ENCODE peak calls at places on chromosomes 16 and 17, in six cellular contexts. H, L, A, N, V and P are unnamed samples.
A peak's percentile ranks its signal among the peaks of the same experiment; 100 is the strongest.

GRCh38 chr16:67000384-67001158 is 12.2 kb downstream of the CES4A start:
- DNase-seq in H (peak; percentile 80), V (peak; percentile 86), L (no peak), N (no peak), A (no peak), P (peak; percentile 29)

GRCh38 chr16:12340151-12340733 is 363.7 kb downstream of the SNX29 start:
- DNase-seq in H (peak; percentile 77), N (no peak), V (peak; percentile 79), A (no peak), L (peak; percentile 73), P (peak; percentile 39)

GRCh38 chr17:2710804-2711607 is 558 bp downstream of the CLUH start:
- DNase-seq in N (no peak), L (no peak), H (no peak), V (peak; percentile 23), A (no peak), P (peak; percentile 45)

GRCh38 chr17:42016411-42016831 is 818 bp downstream of the DNAJC7 start:
- DNase-seq in L (peak; percentile 16), N (no peak), H (no peak), V (no peak), A (no peak), P (peak; percentile 37)

GRCh38 chr17:49707246-49707607 is 537 bp downstream of the SLC35B1 start:
- DNase-seq in V (no peak), H (no peak), A (no peak), L (no peak), N (no peak), P (peak; percentile 28)

GRCh38 chr16:69276143-69277115 is 34.7 kb upstream of the VPS4A start:
- DNase-seq in H (no peak), N (no peak), L (peak; percentile 98), V (no peak), A (no peak), P (peak; percentile 17)

GRCh38 chr16:16178455-16179162 is 44.7 kb downstream of the ABCC6 start:
- DNase-seq in A (no peak), N (no peak), V (no peak), L (no peak), H (no peak), P (no peak)

GRCh38 chr17:50180593-50180992 is 14.8 kb downstream of the SGCA start:
- DNase-seq in N (no peak), L (peak; percentile 24), H (no peak), V (no peak), A (no peak), P (no peak)

GRCh38 chr17:59802160-59802559 is 90.6 kb downstream of the TUBD1 start:
- DNase-seq in V (no peak), A (no peak), L (no peak), H (no peak), N (no peak), P (no peak)

GRCh38 chr17:45168991-45169752 is 7.5 kb downstream of the HEXIM2 start:
- DNase-seq in L (no peak), H (peak; percentile 90), A (no peak), N (no peak), V (peak; percentile 85), P (no peak)

GRCh38 chr16:69691980-69692911 is 34.1 kb downstream of the NQO1 start:
- DNase-seq in A (no peak), L (peak; percentile 73), N (no peak), V (peak; percentile 44), H (no peak), P (peak; percentile 73)

GRCh38 chr16:16067127-16067526 is 117.7 kb downstream of the ABCC1 start:
- DNase-seq in H (no peak), V (no peak), N (no peak), A (no peak), L (peak; percentile 54), P (peak; percentile 58)

GRCh38 chr17:47324224-47325020 is 667 bp downstream of the EFCAB13 start:
- DNase-seq in N (peak; percentile 12), L (peak; percentile 48), H (peak; percentile 82), A (no peak), V (peak; percentile 56), P (peak; percentile 78)

GRCh38 chr16:50372611-50373344 is 4.0 kb upstream of the BRD7 start:
- DNase-seq in H (no peak), L (peak; percentile 61), V (no peak), N (no peak), A (no peak), P (peak; percentile 14)

GRCh38 chr17:7767425-7768021 is 50.0 kb downstream of the DNAH2 start:
- DNase-seq in A (no peak), H (no peak), L (peak; percentile 47), V (no peak), N (no peak), P (peak; percentile 43)

GRCh38 chr17:62653831-62654829 is 26.7 kb downstream of the MRC2 start:
- DNase-seq in A (no peak), N (peak; percentile 36), L (peak; percentile 38), V (peak; percentile 64), H (no peak), P (peak; percentile 77)

GRCh38 chr17:76273435-76273921 is 8.3 kb downstream of the UBALD2 start:
- DNase-seq in A (no peak), N (no peak), H (no peak), V (no peak), L (no peak), P (peak; percentile 46)
- H3K4me1 ChIP-seq in A (peaks cover 12% of the 10 kb centered on the region), N (peaks cover 13% of the 10 kb centered on the region), H (no peaks in the 10 kb centered on the region), V (peaks cover 52% of the 10 kb centered on the region), L (peaks cover 7% of the 10 kb centered on the region), P (peaks cover 65% of the 10 kb centered on the region)

GRCh38 chr16:35752773-35753558 is 2293.6 kb downstream of the TP53TG3F start:
- DNase-seq in L (no peak), A (no peak), N (no peak), V (no peak), H (no peak), P (no peak)

GRCh38 chr16:35752012-35752772 is 2292.8 kb downstream of the TP53TG3F start:
- DNase-seq in H (no peak), A (no peak), L (no peak), N (no peak), V (no peak), P (no peak)

GRCh38 chr16:35751191-35751941 is 2292.0 kb downstream of the TP53TG3F start:
- DNase-seq in N (no peak), L (no peak), H (no peak), A (no peak), V (no peak), P (no peak)

GRCh38 chr16:35753559-35754390 is 2294.4 kb downstream of the TP53TG3F start:
- DNase-seq in N (no peak), A (no peak), V (no peak), L (no peak), H (no peak), P (no peak)

DNA sequence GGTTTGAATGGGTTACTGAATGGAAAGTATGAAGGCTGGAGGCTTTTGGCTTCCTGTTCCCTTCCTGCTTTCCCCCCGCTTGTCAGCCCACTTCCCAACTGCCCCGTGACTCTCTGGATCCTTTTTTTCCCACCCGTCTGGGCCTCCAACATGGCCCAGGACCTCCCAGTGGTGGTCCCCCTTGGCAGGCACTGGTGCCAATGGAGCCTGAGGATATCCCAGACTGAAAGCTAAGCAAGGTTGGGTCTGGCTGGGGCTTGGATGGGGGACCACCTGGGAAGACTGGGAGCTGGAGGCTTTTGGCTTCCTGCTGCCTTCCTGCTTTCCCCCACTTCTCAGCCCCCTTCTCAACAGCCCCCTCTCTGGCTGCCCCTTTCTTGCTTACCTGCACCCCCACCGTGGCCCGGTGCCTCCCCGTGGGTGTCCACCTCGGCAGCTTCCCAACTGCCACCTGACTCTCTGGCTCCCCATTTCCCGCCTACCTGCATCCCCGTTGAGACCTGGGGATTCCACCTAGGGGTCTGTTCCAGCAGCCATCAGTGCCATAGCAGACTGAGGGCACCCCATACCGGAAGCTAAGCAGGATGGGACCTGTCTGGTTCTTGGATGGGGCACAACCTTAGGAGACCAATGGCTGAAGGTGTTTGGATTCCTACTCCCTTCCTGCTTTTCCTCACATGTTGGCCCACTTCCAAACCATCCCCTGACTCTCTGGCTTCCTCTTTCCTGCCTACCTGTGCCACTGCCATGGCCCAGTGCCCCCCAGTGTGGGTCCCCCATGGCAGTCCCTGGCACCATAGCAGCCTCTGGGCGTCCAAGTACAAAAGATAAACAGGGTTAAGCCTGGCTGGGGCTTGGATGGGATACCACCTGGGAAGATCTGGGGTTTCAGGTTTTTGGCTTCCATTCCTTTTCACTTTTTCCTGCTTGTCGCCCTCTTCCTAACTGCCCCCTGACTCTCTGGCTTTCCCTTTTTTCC is 2295.3 kb downstream of the TP53TG3F start:
- DNase-seq in L (no peak), N (no peak), A (no peak), H (no peak), V (no peak), P (no peak)
- H3K14ac ChIP-seq in L (no peak overlapping the region), N (no peak overlapping the region), A (no peak overlapping the region), H (no peak overlapping the region), V (no peak overlapping the region), P (no peak overlapping the region)

GRCh38 chr16:88822281-88823040 is 10.7 kb upstream of the APRT start:
- DNase-seq in V (no peak), L (no peak), H (no peak), N (no peak), A (no peak), P (no peak)

GRCh38 chr16:88824256-88825077 is 12.7 kb upstream of the APRT start:
- DNase-seq in N (no peak), L (no peak), V (no peak), H (no peak), A (no peak), P (no peak)

GRCh38 chr16:88826070-88826840 is 14.5 kb upstream of the APRT start:
- DNase-seq in L (no peak), V (no peak), A (no peak), H (no peak), N (no peak), P (no peak)

GRCh38 chr16:88827727-88828126 is 16.0 kb upstream of the APRT start:
- DNase-seq in H (no peak), V (no peak), N (no peak), A (no peak), L (no peak), P (no peak)

DNA sequence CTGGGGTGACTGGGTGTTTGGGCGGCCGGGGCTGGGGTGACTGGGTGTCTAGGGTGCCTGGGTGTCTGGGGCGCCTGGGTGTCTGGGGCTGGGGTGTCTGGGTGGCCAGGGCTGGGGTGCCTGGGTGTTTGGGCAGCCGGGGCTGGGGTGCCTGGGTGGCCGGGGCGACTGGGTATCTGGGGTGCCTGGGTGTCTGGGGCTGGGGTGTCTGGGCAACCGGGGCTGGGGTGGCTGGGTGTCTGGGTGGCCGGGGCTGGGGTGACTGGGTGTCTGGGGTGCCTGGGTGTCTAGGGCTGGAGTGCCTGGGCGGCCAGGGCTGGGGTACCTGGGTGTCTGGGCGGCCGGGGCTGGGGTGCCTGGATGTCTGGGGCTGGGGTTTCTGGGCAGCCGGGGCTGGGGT is 13.4 kb upstream of the APRT start:
- DNase-seq in L (no peak), H (no peak), N (no peak), A (no peak), V (no peak), P (no peak)
- H3K4me1 ChIP-seq in L (no peaks in the 10 kb centered on the region), H (no peaks in the 10 kb centered on the region), N (no peaks in the 10 kb centered on the region), A (no peaks in the 10 kb centered on the region), V (no peaks in the 10 kb centered on the region), P (no peaks in the 10 kb centered on the region)

DNA sequence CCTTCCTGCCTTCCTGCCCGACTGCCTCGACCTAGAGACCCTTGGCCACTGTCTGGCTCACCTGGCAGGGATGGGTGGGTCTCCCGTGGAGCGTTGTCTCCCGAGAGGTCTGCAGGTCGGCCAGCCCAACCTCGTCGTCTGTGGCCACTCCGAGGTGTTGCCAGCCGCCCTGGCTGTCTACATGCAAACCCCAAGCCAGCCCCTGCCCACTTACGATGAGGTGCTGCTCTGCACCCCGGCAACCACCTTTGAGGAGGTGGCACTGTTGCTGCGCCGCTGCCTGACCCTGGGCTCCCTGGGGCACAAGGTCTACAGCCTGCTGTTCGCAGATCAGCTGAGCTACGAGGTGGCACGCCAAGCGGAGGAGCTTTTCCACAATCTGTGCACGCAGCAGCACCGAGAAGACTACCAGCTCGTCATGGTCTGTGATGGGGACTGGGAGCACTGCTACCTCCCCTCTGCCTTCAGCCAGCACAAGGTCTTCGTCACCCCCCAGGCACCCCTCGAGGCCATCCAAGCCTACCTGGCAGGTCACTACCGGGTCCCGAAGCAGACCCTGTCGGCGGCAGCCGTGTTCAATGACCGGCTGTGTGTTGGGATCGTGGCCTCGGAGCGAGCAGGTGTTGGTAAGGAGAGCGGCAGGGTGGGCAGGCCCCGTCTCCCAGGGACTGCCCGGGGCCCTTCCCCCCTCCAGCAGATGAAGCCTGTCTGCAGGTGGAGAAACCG is 75.1 kb upstream of the ENDOV start:
- DNase-seq in N (no peak), L (no peak), H (no peak), A (no peak), V (no peak), P (no peak)
- H3K14ac ChIP-seq in N (no peak overlapping the region), L (no peak overlapping the region), H (no peak overlapping the region), A (no peak overlapping the region), V (no peak overlapping the region), P (no peak overlapping the region)